ENCODE peak calls at places on chromosomes 6 and 20, in five cellular contexts. One of them, this sample, is unnamed.

GRCh38 chr20:47778398-47779354 is 6.6 kb downstream of the SULF2 start:
- DNase-seq in CD8-positive, alpha-beta T cell: no peak
- DNase-seq in PC-9: no peak
- DNase-seq in gastrocnemius medialis: no peak
- DNase-seq in Peyer's patch: no peak
- DNase-seq in this sample: no peak

GRCh38 chr20:36821964-36822437 is 48.4 kb upstream of the DSN1 start:
- DNase-seq in CD8-positive, alpha-beta T cell: no peak
- DNase-seq in PC-9: peak
- DNase-seq in gastrocnemius medialis: no peak
- DNase-seq in Peyer's patch: no peak
- DNase-seq in this sample: no peak

GRCh38 chr6:139256087-139256486 is 35.7 kb downstream of the TXLNB start:
- DNase-seq in CD8-positive, alpha-beta T cell: no peak
- DNase-seq in PC-9: no peak
- DNase-seq in gastrocnemius medialis: no peak
- DNase-seq in Peyer's patch: no peak
- DNase-seq in this sample: peak

GRCh38 chr20:2131366-2131765 is 29.7 kb downstream of the STK35 start:
- DNase-seq in CD8-positive, alpha-beta T cell: no peak
- DNase-seq in PC-9: no peak
- DNase-seq in gastrocnemius medialis: no peak
- DNase-seq in Peyer's patch: no peak
- DNase-seq in this sample: peak

GRCh38 chr6:148915889-148916288 is 169.1 kb downstream of the UST start:
- DNase-seq in CD8-positive, alpha-beta T cell: no peak
- DNase-seq in PC-9: no peak
- DNase-seq in gastrocnemius medialis: no peak
- DNase-seq in Peyer's patch: no peak
- DNase-seq in this sample: no peak

GRCh38 chr6:498795-499231 is 107.3 kb downstream of the IRF4 start:
- DNase-seq in CD8-positive, alpha-beta T cell: peak
- DNase-seq in PC-9: no peak
- DNase-seq in gastrocnemius medialis: no peak
- DNase-seq in Peyer's patch: no peak
- DNase-seq in this sample: no peak

GRCh38 chr6:11921017-11921438 is 91.1 kb upstream of the HIVEP1 start:
- DNase-seq in CD8-positive, alpha-beta T cell: no peak
- DNase-seq in PC-9: peak
- DNase-seq in gastrocnemius medialis: peak
- DNase-seq in Peyer's patch: peak
- DNase-seq in this sample: peak

GRCh38 chr20:56733967-56734366 is 104.9 kb downstream of the TFAP2C start:
- DNase-seq in CD8-positive, alpha-beta T cell: no peak
- DNase-seq in PC-9: no peak
- DNase-seq in gastrocnemius medialis: no peak
- DNase-seq in Peyer's patch: no peak
- DNase-seq in this sample: no peak

GRCh38 chr6:31180500-31180899 is 10.0 kb upstream of the POU5F1 start:
- DNase-seq in CD8-positive, alpha-beta T cell: peak
- DNase-seq in PC-9: no peak
- DNase-seq in gastrocnemius medialis: peak
- DNase-seq in Peyer's patch: peak
- DNase-seq in this sample: peak

GRCh38 chr20:32626859-32627636 is 41.9 kb upstream of the NOL4L start:
- DNase-seq in CD8-positive, alpha-beta T cell: peak
- DNase-seq in PC-9: peak
- DNase-seq in gastrocnemius medialis: no peak
- DNase-seq in Peyer's patch: peak
- DNase-seq in this sample: no peak

GRCh38 chr6:31712296-31712695 is 2.9 kb upstream of the LY6G6D start:
- DNase-seq in CD8-positive, alpha-beta T cell: no peak
- DNase-seq in PC-9: no peak
- DNase-seq in gastrocnemius medialis: no peak
- DNase-seq in Peyer's patch: no peak
- DNase-seq in this sample: no peak

GRCh38 chr6:5246870-5247161 is 13.9 kb downstream of the LYRM4 start:
- DNase-seq in CD8-positive, alpha-beta T cell: no peak
- DNase-seq in PC-9: no peak
- DNase-seq in gastrocnemius medialis: no peak
- DNase-seq in Peyer's patch: no peak
- DNase-seq in this sample: no peak

GRCh38 chr6:11413728-11414127 is 123.8 kb upstream of the TMEM170B start:
- DNase-seq in CD8-positive, alpha-beta T cell: no peak
- DNase-seq in PC-9: no peak
- DNase-seq in gastrocnemius medialis: no peak
- DNase-seq in Peyer's patch: no peak
- DNase-seq in this sample: peak

GRCh38 chr20:44861547-44862006 is 23.9 kb upstream of the YWHAB start:
- DNase-seq in CD8-positive, alpha-beta T cell: no peak
- DNase-seq in PC-9: no peak
- DNase-seq in gastrocnemius medialis: peak
- DNase-seq in Peyer's patch: no peak
- DNase-seq in this sample: peak

GRCh38 chr6:85591207-85591606 is 2.5 kb downstream of the SNX14 start:
- DNase-seq in CD8-positive, alpha-beta T cell: no peak
- DNase-seq in PC-9: no peak
- DNase-seq in gastrocnemius medialis: no peak
- DNase-seq in Peyer's patch: no peak
- DNase-seq in this sample: no peak

GRCh38 chr20:29318871-29319461 is 1938.5 kb upstream of the DEFB115 start:
- DNase-seq in CD8-positive, alpha-beta T cell: peak
- DNase-seq in PC-9: no peak
- DNase-seq in gastrocnemius medialis: no peak
- DNase-seq in Peyer's patch: no peak
- DNase-seq in this sample: no peak

GRCh38 chr20:51597389-51598231 is 55.1 kb upstream of the NFATC2 start:
- DNase-seq in CD8-positive, alpha-beta T cell: no peak
- DNase-seq in PC-9: no peak
- DNase-seq in gastrocnemius medialis: no peak
- DNase-seq in Peyer's patch: no peak
- DNase-seq in this sample: no peak

GRCh38 chr6:170288091-170288631 is 2.7 kb downstream of the DLL1 start:
- DNase-seq in CD8-positive, alpha-beta T cell: no peak
- DNase-seq in PC-9: no peak
- DNase-seq in gastrocnemius medialis: no peak
- DNase-seq in Peyer's patch: peak
- DNase-seq in this sample: no peak

GRCh38 chr6:30821862-30822784 is 62.2 kb upstream of the DDR1 start:
- DNase-seq in CD8-positive, alpha-beta T cell: no peak
- DNase-seq in PC-9: no peak
- DNase-seq in gastrocnemius medialis: no peak
- DNase-seq in Peyer's patch: no peak
- DNase-seq in this sample: peak

GRCh38 chr20:11777861-11778570 is 139.7 kb upstream of the BTBD3 start:
- DNase-seq in CD8-positive, alpha-beta T cell: no peak
- DNase-seq in PC-9: no peak
- DNase-seq in gastrocnemius medialis: no peak
- DNase-seq in Peyer's patch: no peak
- DNase-seq in this sample: peak

GRCh38 chr6:158232445-158233213 is 64.5 kb downstream of the GTF2H5 start:
- DNase-seq in CD8-positive, alpha-beta T cell: peak
- DNase-seq in PC-9: peak
- DNase-seq in gastrocnemius medialis: peak
- DNase-seq in Peyer's patch: peak
- DNase-seq in this sample: peak

GRCh38 chr20:51696304-51697118 is 71.7 kb downstream of the ATP9A start:
- DNase-seq in CD8-positive, alpha-beta T cell: no peak
- DNase-seq in PC-9: no peak
- DNase-seq in gastrocnemius medialis: no peak
- DNase-seq in Peyer's patch: no peak
- DNase-seq in this sample: peak

GRCh38 chr20:44181611-44182010 is 5.4 kb downstream of the JPH2 start:
- DNase-seq in CD8-positive, alpha-beta T cell: no peak
- DNase-seq in PC-9: no peak
- DNase-seq in gastrocnemius medialis: peak
- DNase-seq in Peyer's patch: no peak
- DNase-seq in this sample: no peak

GRCh38 chr6:169474362-169474761 is 220.7 kb upstream of the THBS2 start:
- DNase-seq in CD8-positive, alpha-beta T cell: no peak
- DNase-seq in PC-9: no peak
- DNase-seq in gastrocnemius medialis: no peak
- DNase-seq in Peyer's patch: no peak
- DNase-seq in this sample: no peak

GRCh38 chr6:33985333-33985751 is 160.5 kb downstream of the GRM4 start:
- DNase-seq in CD8-positive, alpha-beta T cell: no peak
- DNase-seq in PC-9: no peak
- DNase-seq in gastrocnemius medialis: no peak
- DNase-seq in Peyer's patch: no peak
- DNase-seq in this sample: no peak

GRCh38 chr20:58043122-58043865 is 185.2 kb downstream of the ANKRD60 start:
- DNase-seq in CD8-positive, alpha-beta T cell: no peak
- DNase-seq in PC-9: no peak
- DNase-seq in gastrocnemius medialis: no peak
- DNase-seq in Peyer's patch: no peak
- DNase-seq in this sample: no peak

GRCh38 chr20:22795897-22796296 is 211.5 kb upstream of the FOXA2 start:
- DNase-seq in CD8-positive, alpha-beta T cell: no peak
- DNase-seq in PC-9: peak
- DNase-seq in gastrocnemius medialis: peak
- DNase-seq in Peyer's patch: peak
- DNase-seq in this sample: peak

GRCh38 chr20:49479785-49480184 is 2.7 kb downstream of the KCNB1 start:
- DNase-seq in CD8-positive, alpha-beta T cell: no peak
- DNase-seq in PC-9: no peak
- DNase-seq in gastrocnemius medialis: no peak
- DNase-seq in Peyer's patch: no peak
- DNase-seq in this sample: no peak

GRCh38 chr6:10312445-10312844 is 102.4 kb downstream of the TFAP2A start:
- DNase-seq in CD8-positive, alpha-beta T cell: no peak
- DNase-seq in PC-9: no peak
- DNase-seq in gastrocnemius medialis: no peak
- DNase-seq in Peyer's patch: no peak
- DNase-seq in this sample: no peak

GRCh38 chr6:10314163-10314955 is 100.5 kb downstream of the TFAP2A start:
- DNase-seq in CD8-positive, alpha-beta T cell: no peak
- DNase-seq in PC-9: no peak
- DNase-seq in gastrocnemius medialis: no peak
- DNase-seq in Peyer's patch: no peak
- DNase-seq in this sample: no peak

GRCh38 chr6:10315631-10316145 is 99.2 kb downstream of the TFAP2A start:
- DNase-seq in CD8-positive, alpha-beta T cell: no peak
- DNase-seq in PC-9: no peak
- DNase-seq in gastrocnemius medialis: no peak
- DNase-seq in Peyer's patch: no peak
- DNase-seq in this sample: no peak

GRCh38 chr6:10315034-10315433 is 99.8 kb downstream of the TFAP2A start:
- DNase-seq in CD8-positive, alpha-beta T cell: no peak
- DNase-seq in PC-9: no peak
- DNase-seq in gastrocnemius medialis: no peak
- DNase-seq in Peyer's patch: no peak
- DNase-seq in this sample: no peak

DNA sequence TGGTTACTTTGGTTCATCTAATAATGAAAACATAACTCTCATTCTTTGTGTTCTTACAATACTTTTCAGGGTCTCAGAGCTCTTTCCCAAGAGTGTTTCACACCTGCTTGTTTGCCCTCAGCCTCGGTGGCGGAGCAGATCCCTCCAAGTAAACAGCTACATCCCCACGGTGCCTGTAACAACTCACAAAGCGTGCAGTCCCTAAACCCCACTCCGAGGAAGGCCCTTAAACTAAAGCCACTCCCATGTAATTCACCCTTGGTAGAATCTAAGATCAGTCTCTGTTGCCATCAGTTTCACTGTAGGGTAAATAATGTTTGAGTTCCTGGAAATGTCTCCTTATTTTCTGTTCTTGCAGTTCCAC is 101.1 kb downstream of the TFAP2A start:
- DNase-seq in CD8-positive, alpha-beta T cell: no peak
- DNase-seq in PC-9: no peak
- DNase-seq in gastrocnemius medialis: no peak
- DNase-seq in Peyer's patch: no peak
- DNase-seq in this sample: no peak
- TF ChIP-seq CTCF in CD8-positive, alpha-beta T cell: no peak
- TF ChIP-seq CTCF in PC-9: no peak
- TF ChIP-seq CTCF in gastrocnemius medialis: no peak
- TF ChIP-seq CTCF in Peyer's patch: no peak
- TF ChIP-seq CTCF in this sample: no peak

GRCh38 chr6:72522735-72523141 is 99.1 kb upstream of the KCNQ5 start:
- DNase-seq in CD8-positive, alpha-beta T cell: peak
- DNase-seq in PC-9: no peak
- DNase-seq in gastrocnemius medialis: no peak
- DNase-seq in Peyer's patch: no peak
- DNase-seq in this sample: no peak
- TF ChIP-seq CTCF in CD8-positive, alpha-beta T cell: no peak
- TF ChIP-seq CTCF in PC-9: no peak
- TF ChIP-seq CTCF in gastrocnemius medialis: no peak
- TF ChIP-seq CTCF in Peyer's patch: no peak
- TF ChIP-seq CTCF in this sample: no peak

DNA sequence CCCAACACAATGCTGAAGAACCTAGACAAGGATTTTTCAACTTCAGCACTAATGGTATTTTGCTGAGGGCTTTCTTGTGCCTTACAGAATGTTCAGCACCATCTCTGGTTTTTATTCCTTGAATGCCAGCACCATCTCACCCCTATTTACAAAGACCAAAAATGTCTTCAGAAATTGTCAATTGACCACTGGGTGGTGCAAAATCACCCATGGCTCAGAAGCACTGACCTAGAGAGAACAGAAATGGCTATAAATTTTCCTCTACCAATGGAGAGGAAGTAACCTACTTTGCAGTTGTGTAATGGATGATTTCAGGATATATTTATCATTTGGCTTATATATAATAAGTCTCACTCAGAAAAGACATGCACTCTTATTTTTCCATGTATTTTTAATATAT is 431.0 kb upstream of the IRAK1BP1 start:
- DNase-seq in CD8-positive, alpha-beta T cell: no peak
- DNase-seq in PC-9: no peak
- DNase-seq in gastrocnemius medialis: no peak
- DNase-seq in Peyer's patch: no peak
- DNase-seq in this sample: peak
- TF ChIP-seq CTCF in CD8-positive, alpha-beta T cell: no peak
- TF ChIP-seq CTCF in PC-9: peak
- TF ChIP-seq CTCF in gastrocnemius medialis: no peak
- TF ChIP-seq CTCF in Peyer's patch: no peak
- TF ChIP-seq CTCF in this sample: peak

DNA sequence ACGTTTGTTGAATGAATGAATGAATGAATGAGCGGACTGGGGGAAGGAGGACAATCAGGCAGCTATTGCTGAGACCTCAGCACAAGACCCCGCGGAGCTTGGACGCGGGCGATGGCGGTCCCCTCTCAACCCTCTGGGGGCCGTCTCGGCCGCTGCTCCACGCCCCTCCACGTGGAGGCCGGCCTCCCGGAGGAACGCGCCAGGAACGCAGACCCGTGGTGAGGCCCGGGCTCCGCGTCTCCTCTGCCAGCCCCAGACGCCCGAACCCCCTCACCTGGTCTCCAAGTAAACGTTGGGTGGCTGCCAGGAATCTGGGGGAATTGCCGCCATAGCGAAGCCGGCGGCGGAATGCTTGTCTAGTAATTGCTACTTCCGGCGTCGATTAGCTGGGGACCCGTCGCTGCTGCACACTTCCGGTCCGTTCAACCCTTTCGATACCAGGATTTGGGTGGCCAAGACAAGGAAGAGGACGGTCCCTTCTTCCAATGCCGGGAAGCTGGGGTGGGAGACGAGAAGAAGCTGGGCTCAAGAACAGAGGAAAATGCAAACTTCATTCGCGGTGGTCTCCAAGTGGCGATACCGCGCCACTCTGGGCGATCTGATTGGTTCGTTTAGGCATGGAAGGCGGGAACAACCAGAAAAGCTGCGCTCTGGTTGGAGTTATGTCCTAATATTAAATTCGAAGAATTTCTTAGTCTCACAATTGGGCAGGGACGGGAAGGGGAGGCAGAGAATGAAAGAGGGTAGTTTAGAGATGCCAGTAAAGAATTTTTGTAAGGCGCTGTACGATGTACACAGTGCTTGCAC is at the start of gene PPIL1:
- DNase-seq in CD8-positive, alpha-beta T cell: peak
- DNase-seq in PC-9: peak
- DNase-seq in gastrocnemius medialis: peak
- DNase-seq in Peyer's patch: peak
- DNase-seq in this sample: peak
- TF ChIP-seq CTCF in CD8-positive, alpha-beta T cell: no peak
- TF ChIP-seq CTCF in PC-9: no peak
- TF ChIP-seq CTCF in gastrocnemius medialis: no peak
- TF ChIP-seq CTCF in Peyer's patch: no peak
- TF ChIP-seq CTCF in this sample: no peak

This sample was measured in fibroblast of mammary gland.